ENCODE peak calls at places on chromosomes 16 and 17, in five cellular contexts. V is Kasumi-1; C is activated CD8-positive, alpha-beta memory T cell treated with anti-CD3 and anti-CD28 coated beads, Interleukin-2, amount 50 U/mL, for 48 hours; P is H7; N is NCI-H1417. G is an unnamed sample.

GRCh38 chr17:38852771-38853291 is 690 bp downstream of the RPL23 start:
- DNase-seq in V (no peak), C (no peak), P (no peak), N (no peak), G (peak)

GRCh38 chr17:57732062-57732461 is 13.0 kb downstream of the CCDC182 start:
- DNase-seq in V (no peak), C (no peak), P (no peak), N (no peak), G (peak)

GRCh38 chr16:57235128-57236092 is 9.6 kb upstream of the ARL2BP start:
- DNase-seq in V (peak), C (no peak), P (no peak), N (peak), G (no peak)

GRCh38 chr16:12208341-12209035 is 232.0 kb downstream of the SNX29 start:
- DNase-seq in V (no peak), C (no peak), P (no peak), N (no peak), G (no peak)

GRCh38 chr16:13055480-13055879 is 154.1 kb downstream of the SHISA9 start:
- DNase-seq in V (no peak), C (no peak), P (no peak), N (no peak), G (no peak)

GRCh38 chr17:47615766-47616424 is 33.8 kb upstream of the KPNB1 start:
- DNase-seq in V (peak), C (no peak), P (peak), N (peak), G (peak)

GRCh38 chr17:62566996-62567578 is 60.4 kb upstream of the MRC2 start:
- DNase-seq in V (no peak), C (no peak), P (no peak), N (no peak), G (no peak)

GRCh38 chr17:55842405-55843158 is 91.7 kb downstream of the PCTP start:
- DNase-seq in V (no peak), C (no peak), P (no peak), N (no peak), G (no peak)

G was measured in myocyte.